ENCODE peak calls at places on chromosome 3, in five cellular contexts. L is GM12878, J is HCT116, Z is SK-N-SH, C is H1. G is an unnamed sample.

GRCh38 chr3:42605550-42606173 is 5.2 kb downstream of the NKTR start:
- DNase-seq in L (no peak), C (no peak), Z (no peak), J (no peak), G (no peak)

GRCh38 chr3:114400369-114400768 is 106.5 kb downstream of the TIGIT start:
- DNase-seq in J (no peak), C (no peak), Z (no peak), L (no peak), G (no peak)

GRCh38 chr3:153513236-153513635 is 351.2 kb downstream of the RAP2B start:
- DNase-seq in L (no peak), C (peak), Z (no peak), J (peak), G (peak)

GRCh38 chr3:192409838-192410683 is 317.3 kb downstream of the FGF12 start:
- DNase-seq in L (no peak), J (no peak), Z (no peak), C (no peak), G (peak)

GRCh38 chr3:77825045-77825827 is 785.3 kb downstream of the ROBO2 start:
- DNase-seq in Z (no peak), L (no peak), C (no peak), J (no peak), G (peak)

GRCh38 chr3:190586631-190587000 is 72.7 kb downstream of the IL1RAP start:
- DNase-seq in C (no peak), Z (no peak), L (no peak), J (peak), G (no peak)

GRCh38 chr3:83946554-83946953 is 1012.2 kb upstream of the CADM2 start:
- DNase-seq in L (no peak), C (no peak), Z (no peak), J (no peak), G (no peak)

GRCh38 chr3:72953325-72953956 is 43.2 kb upstream of the PPP4R2 start:
- DNase-seq in L (no peak), Z (no peak), J (no peak), C (no peak), G (no peak)

GRCh38 chr3:102536479-102536878 is 101.7 kb downstream of the ZPLD1 start:
- DNase-seq in C (no peak), J (peak), L (no peak), Z (peak), G (peak)

GRCh38 chr3:196207159-196207832 is 3.9 kb downstream of the ZDHHC19 start:
- DNase-seq in Z (peak), C (no peak), L (no peak), J (no peak), G (no peak)

GRCh38 chr3:132382688-132383194 is 34.6 kb upstream of the DNAJC13 start:
- DNase-seq in J (no peak), L (no peak), C (no peak), Z (no peak), G (no peak)

GRCh38 chr3:16477054-16477453 is 36.4 kb downstream of the RFTN1 start:
- DNase-seq in J (no peak), C (no peak), Z (no peak), L (no peak), G (no peak)

GRCh38 chr3:161055210-161055609 is 49.9 kb downstream of the B3GALNT1 start:
- DNase-seq in L (no peak), J (no peak), C (no peak), Z (peak), G (no peak)

GRCh38 chr3:153463895-153464294 is 301.9 kb downstream of the RAP2B start:
- DNase-seq in J (no peak), L (peak), Z (no peak), C (no peak), G (no peak)

GRCh38 chr3:30924763-30925162 is 30.3 kb upstream of the GADL1 start:
- DNase-seq in J (no peak), C (no peak), L (no peak), Z (no peak), G (no peak)

GRCh38 chr3:122493296-122493695 is 21.4 kb downstream of the KPNA1 start:
- DNase-seq in Z (no peak), L (no peak), C (no peak), J (no peak), G (no peak)

GRCh38 chr3:8482960-8483665 is 18.5 kb upstream of the LMCD1 start:
- DNase-seq in Z (no peak), J (no peak), L (no peak), C (no peak), G (peak)

GRCh38 chr3:192033246-192033645 is 572.3 kb downstream of the PYDC2 start:
- DNase-seq in L (no peak), C (no peak), Z (no peak), J (no peak), G (no peak)

GRCh38 chr3:50238549-50239026 is 2.6 kb downstream of the GNAI2 start:
- DNase-seq in C (no peak), J (no peak), Z (no peak), L (no peak), G (peak)

GRCh38 chr3:87145553-87145952 is 81.6 kb upstream of the CHMP2B start:
- DNase-seq in L (no peak), Z (peak), J (peak), C (peak), G (peak)

GRCh38 chr3:51955893-51956770 is 951 bp downstream of the GPR62 start:
- DNase-seq in L (no peak), J (no peak), Z (peak), C (no peak), G (no peak)

GRCh38 chr3:99875925-99876781 is 58.5 kb downstream of the CMSS1 start:
- DNase-seq in C (peak), J (no peak), L (no peak), Z (peak), G (peak)

GRCh38 chr3:185317674-185318073 is 45.3 kb upstream of the MAP3K13 start:
- DNase-seq in J (no peak), L (no peak), Z (no peak), C (no peak), G (no peak)
- TF ChIP-seq JUND in J (no peak), L (no peak), Z (no peak), C (no peak), G (no peak)

GRCh38 chr3:115590873-115591272 is 32.4 kb upstream of the GAP43 start:
- DNase-seq in J (no peak), Z (no peak), L (no peak), C (no peak), G (no peak)

DNA sequence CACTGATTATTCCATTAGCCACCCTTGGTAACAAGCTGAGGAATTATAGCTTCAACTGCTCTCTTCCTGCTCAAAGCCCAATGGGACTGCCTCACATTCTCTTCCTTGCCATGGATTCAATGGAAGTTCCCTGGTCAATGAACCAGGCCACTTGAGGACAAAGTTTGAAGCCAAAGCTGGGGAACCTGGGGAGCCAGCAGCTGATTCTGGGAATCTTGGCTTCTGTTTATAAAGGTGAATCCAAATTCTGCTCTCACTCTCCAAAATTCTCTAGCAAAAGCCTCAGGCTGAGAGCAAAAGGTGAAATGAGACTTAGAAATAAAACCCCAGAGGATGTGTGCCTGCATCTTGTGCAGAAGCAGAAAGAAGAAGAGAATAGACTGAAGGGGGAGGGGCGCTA is 35.1 kb upstream of the GAP43 start:
- DNase-seq in C (no peak), J (no peak), Z (no peak), L (no peak), G (no peak)
- TF ChIP-seq JUND in C (no peak), J (no peak), Z (no peak), L (no peak), G (no peak)

GRCh38 chr3:44648564-44649229 is at the start of gene ZNF35:
- DNase-seq in C (peak), L (peak), J (peak), Z (peak), G (peak)
- TF ChIP-seq JUND in C (no peak), L (no peak), J (peak), Z (peak), G (no peak)

GRCh38 chr3:108662141-108662738 is 72.7 kb downstream of the DZIP3 start:
- DNase-seq in J (peak), C (no peak), L (peak), Z (peak), G (peak)
- TF ChIP-seq JUND in J (no peak), C (no peak), L (no peak), Z (no peak), G (no peak)

DNA sequence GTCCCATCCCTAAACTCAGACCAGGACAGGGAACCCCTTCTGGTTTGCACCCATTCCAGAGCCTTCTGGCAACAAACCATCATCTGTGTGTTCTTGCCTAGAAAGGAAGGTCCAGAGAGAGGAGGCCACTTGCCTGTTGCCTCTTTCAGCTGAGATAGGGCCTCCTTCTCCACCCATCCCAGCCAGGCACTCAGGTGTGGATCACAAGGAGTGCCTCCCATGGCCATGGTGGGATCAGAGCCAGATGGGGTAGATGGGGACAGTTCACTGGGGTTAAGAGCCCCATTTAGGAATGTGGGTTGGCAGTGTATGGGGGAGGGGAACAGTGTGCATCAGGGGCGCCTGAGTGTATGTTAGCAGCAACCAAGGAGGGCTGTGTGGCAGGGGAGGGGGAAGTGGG is 8.9 kb upstream of the CTDSPL start:
- DNase-seq in L (no peak), C (no peak), J (no peak), Z (no peak), G (no peak)
- TF ChIP-seq JUND in L (no peak), C (no peak), J (no peak), Z (no peak), G (no peak)

G was measured in T47D.